ENCODE peak calls at places on chromosomes 13 and 19, in eight cellular contexts. Z is WERI-Rb-1; D is A549; W is CD4-positive, alpha-beta T cell; A is tibial nerve; P is heart right ventricle; K is progenitor cell of endocrine pancreas; F is BJ. U is an unnamed sample.

GRCh38 chr13:51125495-51126226 is 14.6 kb upstream of the C13orf42 start:
- DNase-seq in D (peak), A (peak), P (peak), W (no peak), K (no peak), Z (peak), F (no peak), U (no peak)

GRCh38 chr19:6906559-6906958 is 19.2 kb downstream of the ADGRE1 start:
- DNase-seq in F (no peak), K (no peak), D (no peak), W (no peak), A (no peak), P (no peak), Z (no peak), U (no peak)

GRCh38 chr19:3224346-3225325 is at the start of gene CELF5:
- DNase-seq in Z (peak), K (peak), P (no peak), A (no peak), F (no peak), W (peak), D (no peak), U (peak)

GRCh38 chr13:89784161-89784809 is 1563.2 kb upstream of the MIR17HG start:
- DNase-seq in Z (no peak), P (no peak), A (no peak), F (no peak), W (no peak), D (no peak), K (no peak), U (no peak)

GRCh38 chr19:2532252-2533071 is 56.5 kb downstream of the GADD45B start:
- DNase-seq in A (no peak), W (no peak), P (no peak), Z (no peak), F (peak), K (no peak), D (peak), U (no peak)

GRCh38 chr13:73984949-73985691 is 149.1 kb downstream of the KLF12 start:
- DNase-seq in Z (no peak), A (no peak), D (no peak), F (no peak), W (peak), P (peak), K (no peak), U (no peak)

GRCh38 chr19:38394488-38394887 is 6.0 kb downstream of the SPRED3 start:
- DNase-seq in P (no peak), Z (no peak), F (no peak), K (no peak), W (peak), A (no peak), D (no peak), U (no peak)

GRCh38 chr13:40578055-40578454 is 88.4 kb downstream of the FOXO1 start:
- DNase-seq in Z (no peak), D (no peak), P (no peak), W (no peak), A (no peak), K (no peak), F (no peak), U (no peak)

GRCh38 chr19:2476451-2477140 is 669 bp downstream of the GADD45B start:
- DNase-seq in Z (peak), K (no peak), W (peak), P (peak), F (no peak), D (peak), A (no peak), U (no peak)

GRCh38 chr19:56350416-56351045 is 35.9 kb upstream of the ZSCAN5A start:
- DNase-seq in K (peak), P (peak), Z (peak), A (peak), D (peak), F (no peak), W (peak), U (no peak)

GRCh38 chr19:13883665-13884064 is 6.7 kb downstream of the NANOS3 start:
- DNase-seq in Z (no peak), W (no peak), F (no peak), K (no peak), P (no peak), A (no peak), D (no peak), U (no peak)
- TF ChIP-seq CTCF in Z (no peak), W (no peak), F (peak), K (no peak), P (no peak), A (no peak), D (no peak), U (peak)

GRCh38 chr19:33998739-33999345 is 173.5 kb upstream of the LSM14A start:
- DNase-seq in F (no peak), Z (no peak), K (no peak), W (no peak), A (no peak), P (no peak), D (peak), U (no peak)

GRCh38 chr19:33998302-33998701 is 174.0 kb upstream of the LSM14A start:
- DNase-seq in P (no peak), F (no peak), Z (no peak), W (no peak), A (no peak), K (no peak), D (peak), U (no peak)

GRCh38 chr19:33997690-33998089 is 174.6 kb upstream of the LSM14A start:
- DNase-seq in A (no peak), K (no peak), P (no peak), Z (no peak), D (no peak), W (no peak), F (no peak), U (no peak)
- TF ChIP-seq CTCF in A (no peak), K (peak), P (no peak), Z (no peak), D (peak), W (no peak), F (peak), U (peak)

GRCh38 chr19:16942583-16942982 is 53.8 kb downstream of the F2RL3 start:
- DNase-seq in P (no peak), F (no peak), A (no peak), K (no peak), Z (no peak), D (no peak), W (no peak), U (no peak)

GRCh38 chr19:16944626-16945363 is 56.0 kb downstream of the F2RL3 start:
- DNase-seq in K (no peak), Z (no peak), P (peak), D (no peak), F (no peak), A (no peak), W (no peak), U (no peak)

GRCh38 chr19:16945364-16945714 is 56.5 kb downstream of the F2RL3 start:
- DNase-seq in D (no peak), Z (no peak), P (no peak), K (no peak), A (no peak), F (no peak), W (no peak), U (no peak)

GRCh38 chr19:16945762-16946465 is 57.1 kb downstream of the F2RL3 start:
- DNase-seq in A (no peak), F (no peak), Z (no peak), P (no peak), K (no peak), W (no peak), D (no peak), U (no peak)

GRCh38 chr19:16943942-16944625 is 55.3 kb downstream of the F2RL3 start:
- DNase-seq in P (no peak), Z (no peak), F (no peak), W (no peak), D (no peak), K (no peak), A (no peak), U (no peak)
- TF ChIP-seq CTCF in P (no peak), Z (no peak), F (no peak), W (no peak), D (no peak), K (no peak), A (no peak), U (no peak)

GRCh38 chr19:28977826-28978225 is 235.1 kb downstream of the UQCRFS1 start:
- DNase-seq in P (no peak), K (no peak), F (no peak), D (no peak), A (no peak), W (no peak), Z (no peak), U (no peak)

GRCh38 chr19:28981994-28982393 is 231.0 kb downstream of the UQCRFS1 start:
- DNase-seq in D (no peak), W (no peak), A (no peak), P (no peak), Z (no peak), K (no peak), F (no peak), U (no peak)

GRCh38 chr19:28985201-28985600 is 227.8 kb downstream of the UQCRFS1 start:
- DNase-seq in W (no peak), A (no peak), F (no peak), D (no peak), P (no peak), Z (no peak), K (no peak), U (no peak)

GRCh38 chr19:28984315-28984714 is 228.6 kb downstream of the UQCRFS1 start:
- DNase-seq in F (no peak), W (no peak), D (no peak), P (no peak), Z (no peak), K (no peak), A (no peak), U (no peak)

GRCh38 chr19:28980236-28980868 is 232.6 kb downstream of the UQCRFS1 start:
- DNase-seq in D (peak), P (no peak), K (no peak), F (no peak), Z (no peak), A (no peak), W (no peak), U (no peak)
- TF ChIP-seq CTCF in D (no peak), P (peak), K (peak), F (peak), Z (no peak), A (no peak), W (no peak), U (no peak)

DNA sequence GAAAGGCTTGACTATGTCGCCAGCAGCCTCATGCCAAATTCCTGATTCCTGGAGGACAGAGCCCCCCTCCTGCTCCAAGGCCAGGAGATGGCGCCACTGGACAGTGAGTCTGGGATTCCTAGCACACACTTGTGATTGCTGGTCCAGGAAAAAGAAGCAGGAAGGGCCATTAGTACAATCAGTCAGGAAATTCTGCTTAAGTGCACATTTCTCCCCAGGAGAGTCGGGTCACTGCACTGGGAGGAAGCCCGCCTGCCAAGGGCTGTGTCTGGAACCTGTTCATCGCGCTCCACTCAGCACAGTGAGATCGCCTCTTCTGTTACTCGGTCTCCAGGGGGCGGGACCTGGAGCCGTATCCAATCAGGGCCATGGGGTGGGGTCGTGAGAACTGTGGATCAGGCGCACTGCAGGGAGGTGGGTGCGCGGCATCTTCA is 65.1 kb downstream of the ZNF823 start:
- DNase-seq in F (no peak), W (no peak), K (peak), P (peak), Z (peak), A (peak), D (peak), U (peak)
- TF ChIP-seq CTCF in F (peak), W (no peak), K (peak), P (peak), Z (peak), A (peak), D (no peak), U (peak)

DNA sequence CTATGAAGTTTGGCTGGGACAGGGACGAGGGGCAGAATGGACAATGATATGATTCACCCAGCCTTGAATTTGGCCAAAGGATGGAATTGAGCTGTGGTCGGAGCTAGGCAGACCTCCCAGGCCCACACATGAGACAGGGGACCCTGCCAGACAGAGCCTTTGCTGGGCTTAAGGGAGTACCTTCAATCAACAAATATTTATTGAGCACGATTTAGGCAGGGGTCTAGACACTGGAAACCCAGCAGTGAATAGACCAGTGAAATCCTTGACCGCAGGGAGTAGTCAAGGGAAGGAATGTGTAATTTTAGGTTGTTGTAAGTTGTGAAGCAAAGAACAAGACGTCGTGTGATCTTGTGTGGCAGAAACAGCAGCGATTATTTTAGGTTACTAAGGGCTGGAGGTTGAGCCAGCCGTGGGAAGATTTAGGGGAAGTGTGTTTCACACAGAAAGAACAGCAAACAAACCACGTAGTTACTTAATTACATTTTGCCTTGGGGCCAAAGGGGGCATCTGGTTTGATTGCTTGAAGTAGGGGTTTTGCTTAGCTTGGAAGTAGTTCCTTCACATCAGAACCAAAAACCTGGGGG is 16.9 kb upstream of the AP1M2 start:
- DNase-seq in D (no peak), A (peak), F (no peak), K (no peak), W (peak), Z (no peak), P (no peak), U (no peak)
- TF ChIP-seq CTCF in D (no peak), A (no peak), F (no peak), K (no peak), W (no peak), Z (no peak), P (no peak), U (no peak)

DNA sequence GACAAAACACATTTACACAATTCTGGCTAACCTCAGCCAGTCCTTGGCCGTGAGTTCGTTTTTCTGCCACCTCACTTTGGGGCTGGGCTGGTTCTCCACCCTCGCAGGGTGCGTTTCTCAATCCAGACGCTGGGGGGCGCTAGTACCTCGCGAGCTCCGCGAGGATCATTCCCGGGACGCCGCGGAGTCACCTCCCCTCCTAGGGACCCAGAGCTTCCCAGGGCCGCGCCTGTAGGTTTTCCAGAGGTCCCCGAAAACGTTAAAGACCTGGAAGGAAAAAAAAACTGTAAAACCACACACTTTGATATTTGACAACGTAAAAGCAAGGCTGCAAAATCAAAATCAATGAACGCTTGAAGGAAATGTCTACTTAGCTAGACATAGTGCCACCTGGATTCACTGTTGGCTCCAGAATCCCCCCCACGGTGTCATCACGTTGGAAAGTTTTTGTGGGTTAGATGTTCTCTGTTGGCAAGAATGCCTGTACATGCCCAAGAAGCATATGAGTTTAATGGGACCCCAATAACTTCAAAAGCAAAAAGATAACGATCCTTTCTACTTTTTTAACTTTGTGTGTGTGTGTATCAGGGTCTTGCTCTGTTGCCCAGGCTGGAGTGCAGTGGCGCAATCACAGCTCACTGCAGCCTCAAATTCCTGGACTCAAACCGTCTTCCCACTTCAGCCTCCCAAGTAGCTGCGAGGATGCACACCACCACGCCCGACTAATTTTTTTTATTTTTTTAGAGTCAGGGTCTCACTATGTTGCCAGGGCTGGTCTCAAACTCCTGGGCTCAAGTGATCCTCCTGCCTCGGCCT is 34.5 kb upstream of the TPM4 start:
- DNase-seq in F (no peak), P (peak), A (peak), D (peak), Z (peak), W (peak), K (peak), U (peak)
- TF ChIP-seq CTCF in F (peak), P (peak), A (peak), D (peak), Z (peak), W (peak), K (peak), U (peak)

DNA sequence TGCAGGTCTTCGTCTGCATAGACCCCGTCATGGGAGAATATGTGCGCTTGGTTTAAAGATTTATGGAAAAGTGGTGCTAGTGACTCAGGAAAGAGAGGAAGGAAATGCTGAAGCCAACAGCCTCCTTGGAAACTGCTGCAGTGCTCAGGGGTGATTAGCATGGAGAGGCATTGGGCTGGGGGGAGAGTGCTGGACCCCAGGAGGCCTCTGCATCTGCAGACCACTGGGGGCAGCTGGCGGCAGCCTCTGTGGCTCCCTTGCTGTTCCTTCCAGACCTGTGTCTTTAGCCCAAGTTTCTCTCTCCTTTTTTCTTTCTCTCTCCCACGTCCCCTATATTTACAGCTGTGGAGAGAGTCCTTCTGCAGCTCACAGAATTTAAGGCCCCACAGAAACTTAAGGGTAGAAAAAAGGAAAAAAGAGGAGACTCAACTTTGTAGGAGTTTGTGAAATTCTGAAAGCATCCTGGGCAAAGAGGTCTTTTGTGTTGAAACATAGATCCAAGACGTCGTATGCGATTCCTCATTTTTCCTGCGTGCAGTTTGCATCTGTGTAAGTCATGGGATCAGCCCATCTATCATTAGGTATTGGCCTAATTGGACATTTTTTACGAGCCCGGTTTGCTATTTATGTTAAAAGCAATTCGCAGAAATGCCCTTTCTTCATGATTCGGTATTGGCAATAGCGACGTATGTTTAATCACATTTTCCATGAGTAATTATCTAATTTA is 116.2 kb upstream of the ZNF536 start:
- DNase-seq in Z (no peak), P (no peak), A (no peak), W (no peak), K (no peak), D (no peak), F (no peak), U (no peak)
- TF ChIP-seq CTCF in Z (no peak), P (no peak), A (no peak), W (no peak), K (peak), D (no peak), F (no peak), U (no peak)

U was measured in D721Med.